ENCODE peak calls at places on chromosomes 6 and 20, in seven cellular contexts. One of them, this sample, is unnamed.

GRCh38 chr20:51815383-51816076 is 13.2 kb upstream of the SALL4 start:
- DNase-seq in cardiac fibroblast: no peak
- DNase-seq in endothelial cell: no peak
- DNase-seq in keratinocyte: no peak
- DNase-seq in progenitor cell of endocrine pancreas: no peak
- DNase-seq in kidney epithelial cell: no peak
- DNase-seq in GM20000: no peak
- DNase-seq in this sample: no peak

GRCh38 chr6:142542704-142543233 is 241.0 kb downstream of the ADGRG6 start:
- DNase-seq in cardiac fibroblast: peak
- DNase-seq in endothelial cell: no peak
- DNase-seq in keratinocyte: peak
- DNase-seq in progenitor cell of endocrine pancreas: no peak
- DNase-seq in kidney epithelial cell: no peak
- DNase-seq in GM20000: no peak
- DNase-seq in this sample: peak

GRCh38 chr20:46121531-46121930 is 3.4 kb downstream of the CD40 start:
- DNase-seq in cardiac fibroblast: no peak
- DNase-seq in endothelial cell: no peak
- DNase-seq in keratinocyte: no peak
- DNase-seq in progenitor cell of endocrine pancreas: no peak
- DNase-seq in kidney epithelial cell: no peak
- DNase-seq in GM20000: no peak
- DNase-seq in this sample: no peak

GRCh38 chr6:142294681-142295080 is 7.1 kb upstream of the ADGRG6 start:
- DNase-seq in cardiac fibroblast: no peak
- DNase-seq in endothelial cell: no peak
- DNase-seq in keratinocyte: no peak
- DNase-seq in progenitor cell of endocrine pancreas: no peak
- DNase-seq in kidney epithelial cell: no peak
- DNase-seq in GM20000: no peak
- DNase-seq in this sample: no peak

GRCh38 chr6:37018152-37019064 is 13.0 kb downstream of the FGD2 start:
- DNase-seq in cardiac fibroblast: peak
- DNase-seq in endothelial cell: peak
- DNase-seq in keratinocyte: no peak
- DNase-seq in progenitor cell of endocrine pancreas: peak
- DNase-seq in kidney epithelial cell: peak
- DNase-seq in GM20000: peak
- DNase-seq in this sample: no peak

GRCh38 chr6:149877678-149878077 is 13.5 kb upstream of the LRP11 start:
- DNase-seq in cardiac fibroblast: no peak
- DNase-seq in endothelial cell: no peak
- DNase-seq in keratinocyte: no peak
- DNase-seq in progenitor cell of endocrine pancreas: no peak
- DNase-seq in kidney epithelial cell: no peak
- DNase-seq in GM20000: no peak
- DNase-seq in this sample: no peak

GRCh38 chr20:32972181-32973076 is 31.8 kb downstream of the SUN5 start:
- DNase-seq in cardiac fibroblast: no peak
- DNase-seq in endothelial cell: peak
- DNase-seq in keratinocyte: no peak
- DNase-seq in progenitor cell of endocrine pancreas: no peak
- DNase-seq in kidney epithelial cell: no peak
- DNase-seq in GM20000: peak
- DNase-seq in this sample: no peak

GRCh38 chr6:91487729-91488392 is 901.0 kb upstream of the MAP3K7 start:
- DNase-seq in cardiac fibroblast: no peak
- DNase-seq in endothelial cell: no peak
- DNase-seq in keratinocyte: no peak
- DNase-seq in progenitor cell of endocrine pancreas: no peak
- DNase-seq in kidney epithelial cell: no peak
- DNase-seq in GM20000: no peak
- DNase-seq in this sample: no peak

GRCh38 chr20:61628480-61628879 is 376.4 kb downstream of the CDH4 start:
- DNase-seq in cardiac fibroblast: no peak
- DNase-seq in endothelial cell: no peak
- DNase-seq in keratinocyte: no peak
- DNase-seq in progenitor cell of endocrine pancreas: no peak
- DNase-seq in kidney epithelial cell: no peak
- DNase-seq in GM20000: no peak
- DNase-seq in this sample: no peak

GRCh38 chr6:146892613-146893401 is 294.0 kb downstream of the ADGB start:
- DNase-seq in cardiac fibroblast: peak
- DNase-seq in endothelial cell: no peak
- DNase-seq in keratinocyte: no peak
- DNase-seq in progenitor cell of endocrine pancreas: no peak
- DNase-seq in kidney epithelial cell: no peak
- DNase-seq in GM20000: no peak
- DNase-seq in this sample: no peak

GRCh38 chr6:37481793-37482192 is 17.9 kb downstream of the CCDC167 start:
- DNase-seq in cardiac fibroblast: no peak
- DNase-seq in endothelial cell: no peak
- DNase-seq in keratinocyte: no peak
- DNase-seq in progenitor cell of endocrine pancreas: no peak
- DNase-seq in kidney epithelial cell: no peak
- DNase-seq in GM20000: no peak
- DNase-seq in this sample: no peak

GRCh38 chr20:54208492-54209044 is 681 bp downstream of the PFDN4 start:
- DNase-seq in cardiac fibroblast: peak
- DNase-seq in endothelial cell: no peak
- DNase-seq in keratinocyte: no peak
- DNase-seq in progenitor cell of endocrine pancreas: no peak
- DNase-seq in kidney epithelial cell: no peak
- DNase-seq in GM20000: no peak
- DNase-seq in this sample: no peak

GRCh38 chr6:24126586-24127192 is 674 bp downstream of the NRSN1 start:
- DNase-seq in cardiac fibroblast: peak
- DNase-seq in endothelial cell: peak
- DNase-seq in keratinocyte: no peak
- DNase-seq in progenitor cell of endocrine pancreas: peak
- DNase-seq in kidney epithelial cell: peak
- DNase-seq in GM20000: peak
- DNase-seq in this sample: peak

GRCh38 chr20:10565191-10565921 is 108.4 kb downstream of the JAG1 start:
- DNase-seq in cardiac fibroblast: peak
- DNase-seq in endothelial cell: no peak
- DNase-seq in keratinocyte: no peak
- DNase-seq in progenitor cell of endocrine pancreas: no peak
- DNase-seq in kidney epithelial cell: no peak
- DNase-seq in GM20000: no peak
- DNase-seq in this sample: peak

GRCh38 chr20:48924711-48925109 is 3.2 kb downstream of the ARFGEF2 start:
- DNase-seq in cardiac fibroblast: no peak
- DNase-seq in endothelial cell: no peak
- DNase-seq in keratinocyte: no peak
- DNase-seq in progenitor cell of endocrine pancreas: no peak
- DNase-seq in kidney epithelial cell: no peak
- DNase-seq in GM20000: no peak
- DNase-seq in this sample: no peak

GRCh38 chr6:1841131-1841530 is 231.4 kb downstream of the FOXC1 start:
- DNase-seq in cardiac fibroblast: no peak
- DNase-seq in endothelial cell: no peak
- DNase-seq in keratinocyte: no peak
- DNase-seq in progenitor cell of endocrine pancreas: no peak
- DNase-seq in kidney epithelial cell: no peak
- DNase-seq in GM20000: no peak
- DNase-seq in this sample: no peak

GRCh38 chr6:39209360-39209811 is 19.9 kb downstream of the KCNK5 start:
- DNase-seq in cardiac fibroblast: no peak
- DNase-seq in endothelial cell: no peak
- DNase-seq in keratinocyte: no peak
- DNase-seq in progenitor cell of endocrine pancreas: no peak
- DNase-seq in kidney epithelial cell: no peak
- DNase-seq in GM20000: no peak
- DNase-seq in this sample: no peak

GRCh38 chr20:64027981-64028685 is 7.8 kb upstream of the C20orf204 start:
- DNase-seq in cardiac fibroblast: no peak
- DNase-seq in endothelial cell: no peak
- DNase-seq in keratinocyte: no peak
- DNase-seq in progenitor cell of endocrine pancreas: no peak
- DNase-seq in kidney epithelial cell: no peak
- DNase-seq in GM20000: no peak
- DNase-seq in this sample: no peak

GRCh38 chr20:18852318-18852717 is 38.7 kb downstream of the SCP2D1 start:
- DNase-seq in cardiac fibroblast: no peak
- DNase-seq in endothelial cell: no peak
- DNase-seq in keratinocyte: peak
- DNase-seq in progenitor cell of endocrine pancreas: no peak
- DNase-seq in kidney epithelial cell: no peak
- DNase-seq in GM20000: no peak
- DNase-seq in this sample: no peak

GRCh38 chr6:82348130-82348529 is 15.5 kb upstream of the TPBG start:
- DNase-seq in cardiac fibroblast: peak
- DNase-seq in endothelial cell: no peak
- DNase-seq in keratinocyte: no peak
- DNase-seq in progenitor cell of endocrine pancreas: no peak
- DNase-seq in kidney epithelial cell: no peak
- DNase-seq in GM20000: no peak
- DNase-seq in this sample: no peak

GRCh38 chr6:150072201-150072600 is 3.3 kb upstream of the ULBP3 start:
- DNase-seq in cardiac fibroblast: peak
- DNase-seq in endothelial cell: no peak
- DNase-seq in keratinocyte: no peak
- DNase-seq in progenitor cell of endocrine pancreas: no peak
- DNase-seq in kidney epithelial cell: peak
- DNase-seq in GM20000: no peak
- DNase-seq in this sample: no peak

GRCh38 chr6:50816947-50817637 is 1.6 kb upstream of the TFAP2B start:
- DNase-seq in cardiac fibroblast: no peak
- DNase-seq in endothelial cell: no peak
- DNase-seq in keratinocyte: no peak
- DNase-seq in progenitor cell of endocrine pancreas: no peak
- DNase-seq in kidney epithelial cell: no peak
- DNase-seq in GM20000: no peak
- DNase-seq in this sample: no peak

GRCh38 chr6:50816115-50816675 is 2.5 kb upstream of the TFAP2B start:
- DNase-seq in cardiac fibroblast: peak
- DNase-seq in endothelial cell: peak
- DNase-seq in keratinocyte: peak
- DNase-seq in progenitor cell of endocrine pancreas: peak
- DNase-seq in kidney epithelial cell: no peak
- DNase-seq in GM20000: peak
- DNase-seq in this sample: no peak

GRCh38 chr6:50817638-50817950 is 1.1 kb upstream of the TFAP2B start:
- DNase-seq in cardiac fibroblast: no peak
- DNase-seq in endothelial cell: no peak
- DNase-seq in keratinocyte: no peak
- DNase-seq in progenitor cell of endocrine pancreas: no peak
- DNase-seq in kidney epithelial cell: no peak
- DNase-seq in GM20000: no peak
- DNase-seq in this sample: no peak

GRCh38 chr6:50818673-50819072 is at the start of gene TFAP2B:
- DNase-seq in cardiac fibroblast: no peak
- DNase-seq in endothelial cell: no peak
- DNase-seq in keratinocyte: no peak
- DNase-seq in progenitor cell of endocrine pancreas: no peak
- DNase-seq in kidney epithelial cell: no peak
- DNase-seq in GM20000: no peak
- DNase-seq in this sample: no peak

GRCh38 chr6:50815436-50816114 is 3.1 kb upstream of the TFAP2B start:
- DNase-seq in cardiac fibroblast: peak
- DNase-seq in endothelial cell: no peak
- DNase-seq in keratinocyte: no peak
- DNase-seq in progenitor cell of endocrine pancreas: no peak
- DNase-seq in kidney epithelial cell: no peak
- DNase-seq in GM20000: no peak
- DNase-seq in this sample: no peak
- TF ChIP-seq CTCF in cardiac fibroblast: peak
- TF ChIP-seq CTCF in endothelial cell: no peak
- TF ChIP-seq CTCF in keratinocyte: peak
- TF ChIP-seq CTCF in progenitor cell of endocrine pancreas: peak
- TF ChIP-seq CTCF in kidney epithelial cell: peak
- TF ChIP-seq CTCF in GM20000: peak
- TF ChIP-seq CTCF in this sample: peak

GRCh38 chr6:57040011-57040410 is 6.5 kb upstream of the KIAA1586 start:
- DNase-seq in cardiac fibroblast: no peak
- DNase-seq in endothelial cell: no peak
- DNase-seq in keratinocyte: no peak
- DNase-seq in progenitor cell of endocrine pancreas: no peak
- DNase-seq in kidney epithelial cell: no peak
- DNase-seq in GM20000: no peak
- DNase-seq in this sample: no peak
- TF ChIP-seq CTCF in cardiac fibroblast: peak
- TF ChIP-seq CTCF in endothelial cell: no peak
- TF ChIP-seq CTCF in keratinocyte: peak
- TF ChIP-seq CTCF in progenitor cell of endocrine pancreas: no peak
- TF ChIP-seq CTCF in kidney epithelial cell: peak
- TF ChIP-seq CTCF in GM20000: no peak
- TF ChIP-seq CTCF in this sample: peak

GRCh38 chr6:20630617-20631448 is 96.6 kb downstream of the CDKAL1 start:
- DNase-seq in cardiac fibroblast: no peak
- DNase-seq in endothelial cell: no peak
- DNase-seq in keratinocyte: no peak
- DNase-seq in progenitor cell of endocrine pancreas: no peak
- DNase-seq in kidney epithelial cell: no peak
- DNase-seq in GM20000: peak
- DNase-seq in this sample: no peak
- TF ChIP-seq CTCF in cardiac fibroblast: no peak
- TF ChIP-seq CTCF in endothelial cell: no peak
- TF ChIP-seq CTCF in keratinocyte: no peak
- TF ChIP-seq CTCF in progenitor cell of endocrine pancreas: no peak
- TF ChIP-seq CTCF in kidney epithelial cell: no peak
- TF ChIP-seq CTCF in GM20000: no peak
- TF ChIP-seq CTCF in this sample: no peak

DNA sequence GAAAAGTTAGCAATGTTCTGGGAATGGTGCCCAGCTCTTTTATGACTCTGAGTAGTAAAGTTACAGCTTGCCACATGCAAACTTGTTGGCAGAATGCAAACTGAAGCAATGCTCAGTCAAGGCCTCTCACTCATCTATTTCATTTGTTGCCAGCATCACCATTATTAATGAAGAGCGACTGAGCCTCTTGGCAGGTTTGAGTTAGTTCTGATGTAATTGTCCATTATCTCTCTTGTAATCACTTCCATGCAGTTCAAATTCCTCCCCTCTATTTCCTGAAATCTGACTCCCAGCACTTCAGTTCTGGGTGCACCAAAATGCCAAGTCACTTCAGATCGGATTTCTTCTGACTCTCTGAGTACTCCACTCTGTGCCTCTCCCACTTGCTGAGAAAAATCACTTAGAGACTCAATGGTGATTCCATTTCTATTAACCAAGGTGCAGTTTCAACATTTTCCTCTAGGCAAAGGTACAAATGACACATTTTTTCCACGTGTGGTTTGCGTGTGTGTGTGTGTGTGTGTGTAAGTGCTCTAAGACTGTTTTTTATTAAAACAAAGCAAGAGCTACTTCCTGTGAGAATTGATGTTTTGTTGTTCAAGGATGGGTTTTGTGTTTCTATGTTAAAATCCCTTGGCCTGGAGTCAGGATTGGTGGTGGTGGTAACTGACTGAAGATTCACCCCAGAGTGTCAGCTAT is 154.2 kb upstream of the STMND1 start:
- DNase-seq in cardiac fibroblast: peak
- DNase-seq in endothelial cell: no peak
- DNase-seq in keratinocyte: no peak
- DNase-seq in progenitor cell of endocrine pancreas: no peak
- DNase-seq in kidney epithelial cell: peak
- DNase-seq in GM20000: no peak
- DNase-seq in this sample: no peak
- TF ChIP-seq CTCF in cardiac fibroblast: no peak
- TF ChIP-seq CTCF in endothelial cell: no peak
- TF ChIP-seq CTCF in keratinocyte: no peak
- TF ChIP-seq CTCF in progenitor cell of endocrine pancreas: no peak
- TF ChIP-seq CTCF in kidney epithelial cell: no peak
- TF ChIP-seq CTCF in GM20000: no peak
- TF ChIP-seq CTCF in this sample: no peak

This sample was measured in epithelial cell of proximal tubule.